ENCODE peak calls at places on chromosomes 2 and 18, in nine cellular contexts. O is endothelial cell, U is Calu3, C is left cardiac atrium, P is M059J, Q is lower lobe of right lung, T is left ventricle myocardium superior, L is suprapubic skin, E is non-pigmented ciliary epithelial cell. A is an unnamed sample.

GRCh38 chr2:240970104-240970503 is 28.3 kb upstream of the SNED1 start:
- DNase-seq in O (no peak), U (no peak), C (no peak), P (no peak), Q (no peak), T (no peak), L (no peak), E (no peak), A (no peak)

GRCh38 chr2:24498121-24498520 is 7.1 kb downstream of the NCOA1 start:
- DNase-seq in O (no peak), U (no peak), C (no peak), P (no peak), Q (no peak), T (no peak), L (no peak), E (no peak), A (peak; percentile 20)

GRCh38 chr2:78127428-78127827 is 605.3 kb upstream of the LRRTM4 start:
- DNase-seq in O (no peak), U (no peak), C (no peak), P (peak; percentile 35), Q (no peak), T (no peak), L (no peak), E (no peak), A (no peak)

GRCh38 chr18:48729421-48729820 is 190.6 kb downstream of the CTIF start:
- DNase-seq in O (no peak), U (no peak), C (peak; percentile 2), P (peak; percentile 10), Q (peak; percentile 3), T (no peak), L (no peak), E (no peak), A (no peak)

GRCh38 chr18:13809025-13809384 is 14.9 kb upstream of the MC5R start:
- DNase-seq in O (no peak), U (peak; percentile 70), C (no peak), P (no peak), Q (no peak), T (no peak), L (no peak), E (no peak), A (no peak)

GRCh38 chr2:230869691-230870543 is 5.2 kb downstream of the ITM2C start:
- DNase-seq in O (no peak), U (no peak), C (no peak), P (no peak), Q (no peak), T (no peak), L (no peak), E (no peak), A (no peak)

GRCh38 chr18:78929502-78929901 is 50.1 kb upstream of the SALL3 start:
- DNase-seq in O (no peak), U (no peak), C (no peak), P (no peak), Q (no peak), T (no peak), L (no peak), E (no peak), A (no peak)

GRCh38 chr2:53632714-53633113 is 134.9 kb upstream of the CHAC2 start:
- DNase-seq in O (no peak), U (no peak), C (no peak), P (peak; percentile 89), Q (no peak), T (no peak), L (no peak), E (peak; percentile 44), A (peak; percentile 2)

GRCh38 chr18:41767960-41768359 is 187.1 kb upstream of the PIK3C3 start:
- DNase-seq in O (peak; percentile 9), U (no peak), C (no peak), P (peak; percentile 52), Q (no peak), T (no peak), L (no peak), E (peak; percentile 60), A (no peak)

GRCh38 chr2:110146183-110146944 is 30.7 kb upstream of the MALL start:
- DNase-seq in O (no peak), U (no peak), C (no peak), P (no peak), Q (no peak), T (no peak), L (no peak), E (no peak), A (no peak)

GRCh38 chr2:99680946-99681345 is 191.1 kb upstream of the REV1 start:
- DNase-seq in O (no peak), U (no peak), C (no peak), P (peak; percentile 75), Q (no peak), T (no peak), L (no peak), E (no peak), A (no peak)

GRCh38 chr2:216539791-216540241 is 41.2 kb downstream of the RPL37A start:
- DNase-seq in O (no peak), U (peak; percentile 75), C (peak; percentile 64), P (peak; percentile 94), Q (peak; percentile 53), T (peak; percentile 84), L (peak; percentile 77), E (no peak), A (peak; percentile 44)

GRCh38 chr2:217714268-217714643 is 288.5 kb downstream of the TNS1 start:
- DNase-seq in O (no peak), U (peak; percentile 77), C (peak; percentile 78), P (peak; percentile 83), Q (peak; percentile 64), T (peak; percentile 77), L (no peak), E (no peak), A (peak; percentile 27)

GRCh38 chr2:2564300-2565085 is 233.4 kb upstream of the MYT1L start:
- DNase-seq in O (no peak), U (no peak), C (no peak), P (no peak), Q (no peak), T (no peak), L (no peak), E (no peak), A (no peak)

GRCh38 chr2:88656690-88657089 is 29.4 kb upstream of the EIF2AK3 start:
- DNase-seq in O (no peak), U (no peak), C (no peak), P (peak; percentile 78), Q (no peak), T (no peak), L (no peak), E (no peak), A (no peak)

A was measured in G401.